ENCODE peak calls at places on chromosomes 1 and 21, in four cellular contexts. E, L, O and Z are unnamed samples.

GRCh38 chr1:109201123-109201703 is 12.5 kb upstream of the SARS1 start:
- DNase-seq in E (peak), O (no peak), L (no peak), Z (no peak)

GRCh38 chr1:40438391-40439015 is 11.8 kb upstream of the ZFP69B start:
- DNase-seq in E (peak), O (no peak), L (peak), Z (no peak)

GRCh38 chr1:116359060-116359830 is 13.8 kb upstream of the ATP1A1 start:
- DNase-seq in L (no peak), O (no peak), E (peak), Z (no peak)

GRCh38 chr1:153527023-153527724 is 8.6 kb downstream of the S100A6 start:
- DNase-seq in O (no peak), L (no peak), E (no peak), Z (no peak)

GRCh38 chr1:119293777-119294176 is 74.8 kb upstream of the HAO2 start:
- DNase-seq in E (no peak), O (no peak), L (no peak), Z (no peak)

GRCh38 chr1:18886003-18886335 is 16.4 kb downstream of the ALDH4A1 start:
- DNase-seq in O (no peak), E (no peak), L (no peak), Z (no peak)

GRCh38 chr1:246647113-246647512 is 77.1 kb upstream of the SCCPDH start:
- DNase-seq in L (no peak), O (peak), E (peak), Z (no peak)

GRCh38 chr1:22711591-22712501 is 1.2 kb downstream of the EPHB2 start:
- DNase-seq in L (peak), O (no peak), E (no peak), Z (no peak)

GRCh38 chr1:17829579-17829978 is 74.4 kb downstream of the ACTL8 start:
- DNase-seq in E (no peak), L (no peak), O (peak), Z (no peak)

GRCh38 chr1:37233606-37234005 is 199.3 kb upstream of the GRIK3 start:
- DNase-seq in O (no peak), L (no peak), E (no peak), Z (no peak)

GRCh38 chr1:63326473-63327380 is 4.4 kb downstream of the FOXD3 start:
- DNase-seq in L (no peak), O (no peak), E (no peak), Z (no peak)

GRCh38 chr1:110209715-110210603 is at the start of gene KCNC4:
- DNase-seq in O (peak), L (peak), E (peak), Z (peak)

GRCh38 chr1:33982419-33982818 is 118.5 kb downstream of the HMGB4 start:
- DNase-seq in E (no peak), L (no peak), O (no peak), Z (no peak)

GRCh38 chr1:113072141-113072756 is 749 bp upstream of the LRIG2 start:
- DNase-seq in L (no peak), O (no peak), E (no peak), Z (no peak)

GRCh38 chr21:25896657-25897056 is 161.9 kb downstream of the GABPA start:
- DNase-seq in E (no peak), O (no peak), L (no peak), Z (no peak)

GRCh38 chr21:33374080-33374873 is 28.9 kb upstream of the IFNGR2 start:
- DNase-seq in O (no peak), L (peak), E (peak), Z (peak)

GRCh38 chr1:226482975-226483660 is 65.4 kb upstream of the STUM start:
- DNase-seq in E (no peak), O (no peak), L (no peak), Z (no peak)

GRCh38 chr1:232501856-232502255 is 128.1 kb downstream of the SIPA1L2 start:
- DNase-seq in O (no peak), L (no peak), E (no peak), Z (no peak)

GRCh38 chr1:233512538-233512937 is 101.4 kb upstream of the KCNK1 start:
- DNase-seq in E (no peak), L (no peak), O (no peak), Z (no peak)

GRCh38 chr1:77639557-77640069 is 42.8 kb downstream of the ZZZ3 start:
- DNase-seq in E (no peak), O (no peak), L (no peak), Z (no peak)

GRCh38 chr1:155681776-155682175 is 6.8 kb downstream of the YY1AP1 start:
- DNase-seq in O (no peak), E (no peak), L (no peak), Z (no peak)

GRCh38 chr1:27571439-27572018 is 32.4 kb downstream of the AHDC1 start:
- DNase-seq in E (no peak), L (peak), O (no peak), Z (no peak)

GRCh38 chr1:156602557-156602993 is 1.3 kb upstream of the GPATCH4 start:
- DNase-seq in L (no peak), E (no peak), O (no peak), Z (no peak)

GRCh38 chr1:8560611-8561544 is 243.0 kb downstream of the SLC45A1 start:
- DNase-seq in L (peak), O (no peak), E (peak), Z (no peak)

GRCh38 chr1:168405931-168406330 is 125.3 kb downstream of the TBX19 start:
- DNase-seq in L (no peak), O (no peak), E (no peak), Z (no peak)

GRCh38 chr1:93638981-93639380 is 42.7 kb downstream of the BCAR3 start:
- DNase-seq in E (no peak), L (no peak), O (no peak), Z (no peak)

GRCh38 chr1:182768973-182769372 is 20.6 kb upstream of the NPL start:
- DNase-seq in L (no peak), O (no peak), E (no peak), Z (no peak)

GRCh38 chr21:43005635-43006034 is 31.3 kb downstream of the PKNOX1 start:
- DNase-seq in L (peak), E (no peak), O (no peak), Z (no peak)

GRCh38 chr1:179021873-179022272 is 3.8 kb upstream of the FAM20B start:
- DNase-seq in L (no peak), E (peak), O (no peak), Z (no peak)

GRCh38 chr1:210758761-210759160 is 375.2 kb downstream of the KCNH1 start:
- DNase-seq in E (no peak), O (no peak), L (no peak), Z (no peak)

GRCh38 chr1:54054438-54054749 is 986 bp downstream of the TCEANC2 start:
- DNase-seq in O (no peak), E (no peak), L (no peak), Z (no peak)

GRCh38 chr21:38334866-38335265 is 78.1 kb downstream of the KCNJ15 start:
- DNase-seq in L (no peak), O (no peak), E (no peak), Z (no peak)

GRCh38 chr1:10046356-10047085 is 13.8 kb downstream of the UBE4B start:
- DNase-seq in E (no peak), L (peak), O (no peak), Z (no peak)

GRCh38 chr1:58786927-58787245 is 3.0 kb upstream of the JUN start:
- DNase-seq in E (no peak), L (no peak), O (no peak), Z (no peak)

GRCh38 chr1:219177940-219178339 is 4.3 kb downstream of the LYPLAL1 start:
- DNase-seq in E (no peak), L (no peak), O (no peak), Z (no peak)

GRCh38 chr1:209879539-209879938 is 51.8 kb downstream of the UTP25 start:
- DNase-seq in E (no peak), O (no peak), L (no peak), Z (no peak)

DNA sequence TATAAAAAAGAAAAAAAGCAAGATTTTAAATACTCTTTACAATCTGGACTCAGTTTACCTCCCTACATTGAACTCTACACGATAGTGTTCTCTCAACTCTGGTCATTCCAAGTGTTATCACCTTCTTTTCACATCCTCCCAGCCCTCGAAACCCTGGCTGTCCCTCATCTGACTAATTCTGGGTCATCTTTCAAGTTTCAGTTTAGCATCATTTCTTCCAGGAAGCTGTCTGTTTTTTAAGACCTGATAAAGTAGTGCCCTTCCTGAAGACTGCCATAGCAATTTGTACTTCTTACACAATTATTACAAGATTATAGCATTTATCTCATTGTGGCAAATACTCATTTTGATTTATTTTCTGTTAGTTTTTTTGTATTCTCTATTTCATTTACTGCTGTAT is 1.2 kb downstream of the ALG14 start:
- DNase-seq in L (no peak), O (no peak), E (no peak), Z (no peak)
- H3K4me3 ChIP-seq in L (no peak), O (peak), E (no peak), Z (peak)

GRCh38 chr1:84090447-84091244 is 53.4 kb upstream of the PRKACB start:
- DNase-seq in L (no peak), E (no peak), O (no peak), Z (no peak)
- H3K27ac ChIP-seq in L (no peak), E (no peak), O (no peak), Z (no peak)

DNA sequence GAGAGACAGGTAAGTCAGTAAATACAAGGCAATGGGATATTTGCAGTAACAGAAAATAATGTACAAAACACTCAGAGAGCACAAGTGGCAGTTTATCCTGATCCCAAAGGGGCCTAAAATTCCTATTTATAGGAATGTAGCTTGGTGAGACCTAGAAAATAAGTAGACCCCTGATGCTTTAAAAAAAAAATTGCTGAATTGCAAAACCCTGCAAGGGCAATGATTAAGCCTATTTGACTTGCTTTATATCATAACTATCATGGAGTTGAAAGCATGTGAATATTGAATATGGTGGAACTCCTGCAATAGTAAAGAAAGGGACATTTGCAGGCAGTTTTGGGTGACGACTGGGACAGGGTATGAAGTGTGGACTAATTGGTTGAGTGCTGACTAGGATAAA is 101.9 kb upstream of the C1orf21 start:
- DNase-seq in L (no peak), O (no peak), E (no peak), Z (no peak)
- TF ChIP-seq CTCF in L (no peak), O (no peak), E (no peak), Z (no peak)

DNA sequence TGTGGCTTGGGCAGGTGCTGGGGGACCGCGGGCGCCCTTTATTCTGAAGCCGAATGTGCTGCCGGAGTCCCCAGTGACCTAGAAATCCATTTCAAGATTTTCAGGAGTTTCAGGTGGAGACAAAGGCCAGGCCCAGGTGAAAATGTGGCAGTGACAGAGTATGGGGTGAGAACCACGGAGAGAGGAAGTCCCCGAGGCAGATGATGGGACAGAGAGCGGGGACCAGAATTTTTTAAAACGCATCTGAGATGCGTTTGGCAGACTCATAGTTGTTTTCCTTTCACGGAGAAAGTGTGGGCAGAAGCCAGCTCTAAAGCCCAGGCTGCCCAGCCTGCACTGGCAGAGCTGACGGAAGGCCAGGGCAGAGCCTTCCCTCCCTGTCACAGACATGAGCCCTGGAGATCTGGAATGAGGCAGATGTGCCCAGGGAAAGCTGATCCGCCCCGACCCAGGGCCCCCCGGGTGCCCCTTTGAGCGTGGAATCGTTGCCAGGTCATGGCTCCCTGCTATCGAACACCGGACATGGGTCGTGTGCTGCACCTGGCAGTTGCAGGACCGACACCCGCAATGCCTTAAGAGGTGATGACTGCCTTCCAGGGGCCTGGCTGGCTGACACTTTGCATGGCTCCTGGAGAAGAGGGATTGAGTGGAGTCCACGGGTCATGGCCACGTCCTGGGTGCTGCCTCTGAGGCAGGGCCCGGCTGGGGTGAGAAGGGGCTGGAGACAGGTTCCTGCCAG is 6.5 kb upstream of the SLX9 start:
- DNase-seq in L (no peak), E (no peak), O (peak), Z (no peak)
- H3K4me3 ChIP-seq in L (no peak), E (no peak), O (no peak), Z (no peak)

DNA sequence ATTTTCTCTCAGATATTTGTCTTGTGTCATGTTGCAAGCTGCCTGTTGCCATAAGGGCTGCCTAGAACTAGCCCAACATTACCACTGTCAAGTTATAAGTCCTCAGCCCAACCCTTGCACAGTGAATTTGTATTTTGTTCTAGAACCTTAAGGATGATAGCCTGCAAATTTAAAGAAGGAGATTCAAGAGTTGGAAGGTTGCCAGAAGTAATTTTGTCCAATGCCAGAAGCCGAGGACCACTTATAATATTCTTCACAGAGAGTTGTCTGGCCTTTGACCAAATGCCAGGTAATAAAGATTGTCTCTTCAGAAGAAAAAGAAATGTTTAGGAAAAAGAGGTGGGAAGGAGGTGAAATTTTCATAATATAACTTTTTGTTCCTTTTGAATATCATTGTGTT is 40.5 kb upstream of the SUCO start:
- DNase-seq in E (no peak), L (no peak), O (no peak), Z (no peak)
- H3K27ac ChIP-seq in E (no peak), L (no peak), O (no peak), Z (no peak)

DNA sequence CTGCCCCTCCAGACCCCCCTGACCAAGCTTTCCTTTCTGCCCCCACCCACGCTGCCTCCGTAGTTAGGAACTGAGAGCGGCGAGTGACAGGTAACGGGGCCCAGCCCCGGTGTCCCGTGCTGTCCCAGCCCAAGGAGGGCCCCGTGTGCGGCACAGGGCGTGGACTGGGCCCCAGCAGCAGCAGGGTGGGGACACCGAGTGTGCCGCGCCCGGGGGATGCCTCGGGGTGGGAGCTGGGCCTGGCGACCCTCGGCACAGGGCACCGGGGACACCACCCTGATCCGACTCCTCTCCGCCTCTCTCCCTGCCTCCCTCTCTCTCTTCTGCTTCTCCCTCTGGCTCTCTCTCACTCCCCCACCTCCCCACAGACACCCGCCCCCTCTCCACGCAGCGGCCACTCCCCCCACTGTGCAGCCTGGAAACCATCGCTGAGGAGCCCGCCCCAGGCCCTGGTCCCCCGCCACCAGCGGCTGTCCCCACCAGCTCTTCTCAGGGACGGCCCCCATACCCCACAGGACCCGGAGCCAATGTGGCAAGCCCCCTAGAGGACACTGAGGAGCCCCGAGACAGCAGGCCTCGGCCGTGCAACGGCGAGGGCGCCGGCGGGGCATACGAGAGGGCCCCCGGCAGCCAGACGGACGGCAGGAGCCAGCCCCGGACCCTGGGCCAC is 22.7 kb downstream of the PANK4 start:
- DNase-seq in E (no peak), O (no peak), L (no peak), Z (no peak)
- TF ChIP-seq CTCF in E (peak), O (no peak), L (no peak), Z (no peak)

GRCh38 chr1:16014509-16015482 is 3.0 kb downstream of the HSPB7 start:
- DNase-seq in L (peak), E (no peak), O (no peak), Z (no peak)
- H3K4me3 ChIP-seq in L (no peak), E (no peak), O (peak), Z (no peak)

GRCh38 chr1:94922756-94923465 is 4.0 kb downstream of the CNN3 start:
- DNase-seq in O (no peak), L (no peak), E (no peak), Z (no peak)
- H3K27ac ChIP-seq in O (peak), L (peak), E (peak), Z (peak)

GRCh38 chr1:30976143-30976542 is 67.6 kb upstream of the SDC3 start:
- DNase-seq in L (no peak), E (no peak), O (no peak), Z (no peak)

GRCh38 chr1:30977511-30977910 is 69.0 kb upstream of the SDC3 start:
- DNase-seq in L (no peak), O (no peak), E (no peak), Z (no peak)

GRCh38 chr1:30975217-30975616 is 66.7 kb upstream of the SDC3 start:
- DNase-seq in L (no peak), O (no peak), E (no peak), Z (no peak)

GRCh38 chr1:30974536-30974935 is 66.0 kb upstream of the SDC3 start:
- DNase-seq in O (no peak), E (no peak), L (no peak), Z (no peak)

GRCh38 chr1:30977105-30977504 is 68.5 kb upstream of the SDC3 start:
- DNase-seq in L (no peak), O (no peak), E (peak), Z (no peak)
- TF ChIP-seq CTCF in L (peak), O (no peak), E (peak), Z (no peak)